ENCODE peak calls at places on chromosomes 5 and 9, in seven cellular contexts. One of them, this sample, is unnamed.

GRCh38 chr5:77138981-77139380 is 51.9 kb upstream of the ZBED3 start:
- DNase-seq in OCI-LY7: no peak
- DNase-seq in stimulated activated naive CD8-positive, alpha-beta T cell treated with anti-CD3 and anti-CD28 coated beads, Interleukin-15, amount 100 ng/mL, for 72 hours: no peak
- DNase-seq in EH: peak; percentile 9
- DNase-seq in stimulated activated CD4-positive, alpha-beta T cell treated with anti-CD3 and anti-CD28 coated beads, Interleukin-2, amount 100 ng/mL, for 24 hours: no peak
- DNase-seq in dorsolateral prefrontal cortex: no peak
- DNase-seq in mesenteric fat pad: no peak
- DNase-seq in this sample: no peak

GRCh38 chr5:6598351-6598900 is 34.4 kb downstream of the NSUN2 start:
- DNase-seq in OCI-LY7: no peak
- DNase-seq in stimulated activated naive CD8-positive, alpha-beta T cell treated with anti-CD3 and anti-CD28 coated beads, Interleukin-15, amount 100 ng/mL, for 72 hours: no peak
- DNase-seq in EH: peak; percentile 6
- DNase-seq in stimulated activated CD4-positive, alpha-beta T cell treated with anti-CD3 and anti-CD28 coated beads, Interleukin-2, amount 100 ng/mL, for 24 hours: no peak
- DNase-seq in dorsolateral prefrontal cortex: no peak
- DNase-seq in mesenteric fat pad: no peak
- DNase-seq in this sample: no peak

GRCh38 chr5:153425914-153426313 is 64.6 kb upstream of the GRIA1 start:
- DNase-seq in OCI-LY7: peak; percentile 6
- DNase-seq in stimulated activated naive CD8-positive, alpha-beta T cell treated with anti-CD3 and anti-CD28 coated beads, Interleukin-15, amount 100 ng/mL, for 72 hours: no peak
- DNase-seq in EH: peak; percentile 6
- DNase-seq in stimulated activated CD4-positive, alpha-beta T cell treated with anti-CD3 and anti-CD28 coated beads, Interleukin-2, amount 100 ng/mL, for 24 hours: no peak
- DNase-seq in dorsolateral prefrontal cortex: no peak
- DNase-seq in mesenteric fat pad: no peak
- DNase-seq in this sample: no peak

GRCh38 chr9:37464426-37465248 is 613 bp downstream of the ZBTB5 start:
- DNase-seq in OCI-LY7: peak; percentile 60
- DNase-seq in stimulated activated naive CD8-positive, alpha-beta T cell treated with anti-CD3 and anti-CD28 coated beads, Interleukin-15, amount 100 ng/mL, for 72 hours: peak; percentile 92
- DNase-seq in EH: peak; percentile 82
- DNase-seq in stimulated activated CD4-positive, alpha-beta T cell treated with anti-CD3 and anti-CD28 coated beads, Interleukin-2, amount 100 ng/mL, for 24 hours: no peak
- DNase-seq in dorsolateral prefrontal cortex: peak; percentile 61
- DNase-seq in mesenteric fat pad: peak; percentile 92
- DNase-seq in this sample: no peak

GRCh38 chr5:115946655-115947054 is 15.6 kb upstream of the LVRN start:
- DNase-seq in OCI-LY7: no peak
- DNase-seq in stimulated activated naive CD8-positive, alpha-beta T cell treated with anti-CD3 and anti-CD28 coated beads, Interleukin-15, amount 100 ng/mL, for 72 hours: no peak
- DNase-seq in EH: peak; percentile 30
- DNase-seq in stimulated activated CD4-positive, alpha-beta T cell treated with anti-CD3 and anti-CD28 coated beads, Interleukin-2, amount 100 ng/mL, for 24 hours: no peak
- DNase-seq in dorsolateral prefrontal cortex: no peak
- DNase-seq in mesenteric fat pad: no peak
- DNase-seq in this sample: peak; percentile 32

GRCh38 chr5:173143567-173143966 is 764 bp upstream of the BNIP1 start:
- DNase-seq in OCI-LY7: no peak
- DNase-seq in stimulated activated naive CD8-positive, alpha-beta T cell treated with anti-CD3 and anti-CD28 coated beads, Interleukin-15, amount 100 ng/mL, for 72 hours: no peak
- DNase-seq in EH: no peak
- DNase-seq in stimulated activated CD4-positive, alpha-beta T cell treated with anti-CD3 and anti-CD28 coated beads, Interleukin-2, amount 100 ng/mL, for 24 hours: no peak
- DNase-seq in dorsolateral prefrontal cortex: no peak
- DNase-seq in mesenteric fat pad: peak; percentile 53
- DNase-seq in this sample: no peak

GRCh38 chr5:134129411-134130238 is 15.1 kb downstream of the TCF7 start:
- DNase-seq in OCI-LY7: no peak
- DNase-seq in stimulated activated naive CD8-positive, alpha-beta T cell treated with anti-CD3 and anti-CD28 coated beads, Interleukin-15, amount 100 ng/mL, for 72 hours: peak; percentile 59
- DNase-seq in EH: no peak
- DNase-seq in stimulated activated CD4-positive, alpha-beta T cell treated with anti-CD3 and anti-CD28 coated beads, Interleukin-2, amount 100 ng/mL, for 24 hours: no peak
- DNase-seq in dorsolateral prefrontal cortex: no peak
- DNase-seq in mesenteric fat pad: no peak
- DNase-seq in this sample: no peak

GRCh38 chr5:119360905-119361605 is 5.2 kb downstream of the TNFAIP8 start:
- DNase-seq in OCI-LY7: no peak
- DNase-seq in stimulated activated naive CD8-positive, alpha-beta T cell treated with anti-CD3 and anti-CD28 coated beads, Interleukin-15, amount 100 ng/mL, for 72 hours: no peak
- DNase-seq in EH: peak; percentile 79
- DNase-seq in stimulated activated CD4-positive, alpha-beta T cell treated with anti-CD3 and anti-CD28 coated beads, Interleukin-2, amount 100 ng/mL, for 24 hours: no peak
- DNase-seq in dorsolateral prefrontal cortex: no peak
- DNase-seq in mesenteric fat pad: no peak
- DNase-seq in this sample: no peak

GRCh38 chr5:94968507-94969095 is 316.3 kb downstream of the MCTP1 start:
- DNase-seq in OCI-LY7: peak; percentile 72
- DNase-seq in stimulated activated naive CD8-positive, alpha-beta T cell treated with anti-CD3 and anti-CD28 coated beads, Interleukin-15, amount 100 ng/mL, for 72 hours: peak; percentile 21
- DNase-seq in EH: peak; percentile 65
- DNase-seq in stimulated activated CD4-positive, alpha-beta T cell treated with anti-CD3 and anti-CD28 coated beads, Interleukin-2, amount 100 ng/mL, for 24 hours: no peak
- DNase-seq in dorsolateral prefrontal cortex: no peak
- DNase-seq in mesenteric fat pad: no peak
- DNase-seq in this sample: peak; percentile 74

GRCh38 chr5:141811287-141812155 is 66.7 kb downstream of the PCDH1 start:
- DNase-seq in OCI-LY7: peak; percentile 49
- DNase-seq in stimulated activated naive CD8-positive, alpha-beta T cell treated with anti-CD3 and anti-CD28 coated beads, Interleukin-15, amount 100 ng/mL, for 72 hours: peak; percentile 38
- DNase-seq in EH: peak; percentile 14
- DNase-seq in stimulated activated CD4-positive, alpha-beta T cell treated with anti-CD3 and anti-CD28 coated beads, Interleukin-2, amount 100 ng/mL, for 24 hours: peak; percentile 19
- DNase-seq in dorsolateral prefrontal cortex: peak; percentile 55
- DNase-seq in mesenteric fat pad: no peak
- DNase-seq in this sample: no peak

GRCh38 chr5:62315376-62316049 is 9.5 kb downstream of the KIF2A start:
- DNase-seq in OCI-LY7: no peak
- DNase-seq in stimulated activated naive CD8-positive, alpha-beta T cell treated with anti-CD3 and anti-CD28 coated beads, Interleukin-15, amount 100 ng/mL, for 72 hours: no peak
- DNase-seq in EH: peak; percentile 20
- DNase-seq in stimulated activated CD4-positive, alpha-beta T cell treated with anti-CD3 and anti-CD28 coated beads, Interleukin-2, amount 100 ng/mL, for 24 hours: no peak
- DNase-seq in dorsolateral prefrontal cortex: no peak
- DNase-seq in mesenteric fat pad: no peak
- DNase-seq in this sample: no peak

GRCh38 chr9:123109540-123110279 is 76.2 kb downstream of the GPR21 start:
- DNase-seq in OCI-LY7: no peak
- DNase-seq in stimulated activated naive CD8-positive, alpha-beta T cell treated with anti-CD3 and anti-CD28 coated beads, Interleukin-15, amount 100 ng/mL, for 72 hours: no peak
- DNase-seq in EH: no peak
- DNase-seq in stimulated activated CD4-positive, alpha-beta T cell treated with anti-CD3 and anti-CD28 coated beads, Interleukin-2, amount 100 ng/mL, for 24 hours: no peak
- DNase-seq in dorsolateral prefrontal cortex: no peak
- DNase-seq in mesenteric fat pad: no peak
- DNase-seq in this sample: no peak

GRCh38 chr5:137146402-137146889 is 352.7 kb downstream of the SPOCK1 start:
- DNase-seq in OCI-LY7: no peak
- DNase-seq in stimulated activated naive CD8-positive, alpha-beta T cell treated with anti-CD3 and anti-CD28 coated beads, Interleukin-15, amount 100 ng/mL, for 72 hours: no peak
- DNase-seq in EH: peak; percentile 100
- DNase-seq in stimulated activated CD4-positive, alpha-beta T cell treated with anti-CD3 and anti-CD28 coated beads, Interleukin-2, amount 100 ng/mL, for 24 hours: no peak
- DNase-seq in dorsolateral prefrontal cortex: peak; percentile 57
- DNase-seq in mesenteric fat pad: no peak
- DNase-seq in this sample: peak; percentile 69

GRCh38 chr5:11524188-11524587 is 380.1 kb downstream of the CTNND2 start:
- DNase-seq in OCI-LY7: no peak
- DNase-seq in stimulated activated naive CD8-positive, alpha-beta T cell treated with anti-CD3 and anti-CD28 coated beads, Interleukin-15, amount 100 ng/mL, for 72 hours: no peak
- DNase-seq in EH: no peak
- DNase-seq in stimulated activated CD4-positive, alpha-beta T cell treated with anti-CD3 and anti-CD28 coated beads, Interleukin-2, amount 100 ng/mL, for 24 hours: no peak
- DNase-seq in dorsolateral prefrontal cortex: no peak
- DNase-seq in mesenteric fat pad: no peak
- DNase-seq in this sample: no peak

GRCh38 chr5:111072949-111073682 is 1.6 kb downstream of the TSLP start:
- DNase-seq in OCI-LY7: peak; percentile 38
- DNase-seq in stimulated activated naive CD8-positive, alpha-beta T cell treated with anti-CD3 and anti-CD28 coated beads, Interleukin-15, amount 100 ng/mL, for 72 hours: peak; percentile 50
- DNase-seq in EH: peak; percentile 28
- DNase-seq in stimulated activated CD4-positive, alpha-beta T cell treated with anti-CD3 and anti-CD28 coated beads, Interleukin-2, amount 100 ng/mL, for 24 hours: peak; percentile 59
- DNase-seq in dorsolateral prefrontal cortex: no peak
- DNase-seq in mesenteric fat pad: peak; percentile 91
- DNase-seq in this sample: peak; percentile 48

GRCh38 chr5:33272288-33272687 is 168.5 kb upstream of the TARS1 start:
- DNase-seq in OCI-LY7: no peak
- DNase-seq in stimulated activated naive CD8-positive, alpha-beta T cell treated with anti-CD3 and anti-CD28 coated beads, Interleukin-15, amount 100 ng/mL, for 72 hours: no peak
- DNase-seq in EH: peak; percentile 94
- DNase-seq in stimulated activated CD4-positive, alpha-beta T cell treated with anti-CD3 and anti-CD28 coated beads, Interleukin-2, amount 100 ng/mL, for 24 hours: no peak
- DNase-seq in dorsolateral prefrontal cortex: no peak
- DNase-seq in mesenteric fat pad: no peak
- DNase-seq in this sample: no peak

GRCh38 chr5:113607361-113607760 is 93.9 kb downstream of the YTHDC2 start:
- DNase-seq in OCI-LY7: no peak
- DNase-seq in stimulated activated naive CD8-positive, alpha-beta T cell treated with anti-CD3 and anti-CD28 coated beads, Interleukin-15, amount 100 ng/mL, for 72 hours: no peak
- DNase-seq in EH: no peak
- DNase-seq in stimulated activated CD4-positive, alpha-beta T cell treated with anti-CD3 and anti-CD28 coated beads, Interleukin-2, amount 100 ng/mL, for 24 hours: no peak
- DNase-seq in dorsolateral prefrontal cortex: no peak
- DNase-seq in mesenteric fat pad: no peak
- DNase-seq in this sample: no peak

GRCh38 chr5:129379406-129379805 is 80.7 kb upstream of the ADAMTS19 start:
- DNase-seq in OCI-LY7: no peak
- DNase-seq in stimulated activated naive CD8-positive, alpha-beta T cell treated with anti-CD3 and anti-CD28 coated beads, Interleukin-15, amount 100 ng/mL, for 72 hours: no peak
- DNase-seq in EH: no peak
- DNase-seq in stimulated activated CD4-positive, alpha-beta T cell treated with anti-CD3 and anti-CD28 coated beads, Interleukin-2, amount 100 ng/mL, for 24 hours: no peak
- DNase-seq in dorsolateral prefrontal cortex: no peak
- DNase-seq in mesenteric fat pad: no peak
- DNase-seq in this sample: peak; percentile 95

GRCh38 chr5:155616779-155617392 is 603.3 kb downstream of the KIF4B start:
- DNase-seq in OCI-LY7: peak; percentile 46
- DNase-seq in stimulated activated naive CD8-positive, alpha-beta T cell treated with anti-CD3 and anti-CD28 coated beads, Interleukin-15, amount 100 ng/mL, for 72 hours: peak; percentile 45
- DNase-seq in EH: peak; percentile 1
- DNase-seq in stimulated activated CD4-positive, alpha-beta T cell treated with anti-CD3 and anti-CD28 coated beads, Interleukin-2, amount 100 ng/mL, for 24 hours: peak; percentile 55
- DNase-seq in dorsolateral prefrontal cortex: peak; percentile 54
- DNase-seq in mesenteric fat pad: no peak
- DNase-seq in this sample: no peak